ENCODE peak calls at places on chromosomes 7 and 10, in seven cellular contexts. One of them, this sample, is unnamed.

GRCh38 chr7:131011437-131011752 is 277.4 kb upstream of the KLF14 start:
- DNase-seq in Jurkat, Clone E6-1: no peak
- DNase-seq in stimulated activated CD4-positive, alpha-beta T cell treated with anti-CD3 and anti-CD28 coated beads, Interleukin-1b, Interleukin-23, amount 100 ng/mL, for 1 hour: no peak
- DNase-seq in fibroblast of lung: no peak
- DNase-seq in SK-N-DZ: no peak
- DNase-seq in head of caudate nucleus: peak; percentile 73
- DNase-seq in amygdala: peak; percentile 80
- DNase-seq in this sample: peak; percentile 69

GRCh38 chr7:69906309-69906995 is 308.2 kb downstream of the AUTS2 start:
- DNase-seq in SK-N-DZ: peak; percentile 34
- DNase-seq in fibroblast of lung: no peak
- DNase-seq in head of caudate nucleus: no peak
- DNase-seq in amygdala: peak; percentile 13
- DNase-seq in Jurkat, Clone E6-1: peak; percentile 38
- DNase-seq in stimulated activated CD4-positive, alpha-beta T cell treated with anti-CD3 and anti-CD28 coated beads, Interleukin-1b, Interleukin-23, amount 100 ng/mL, for 1 hour: no peak
- DNase-seq in this sample: peak; percentile 28

GRCh38 chr7:70674268-70675025 is 457.5 kb upstream of the GALNT17 start:
- DNase-seq in Jurkat, Clone E6-1: no peak
- DNase-seq in amygdala: no peak
- DNase-seq in head of caudate nucleus: peak; percentile 43
- DNase-seq in SK-N-DZ: peak; percentile 64
- DNase-seq in stimulated activated CD4-positive, alpha-beta T cell treated with anti-CD3 and anti-CD28 coated beads, Interleukin-1b, Interleukin-23, amount 100 ng/mL, for 1 hour: no peak
- DNase-seq in fibroblast of lung: no peak
- DNase-seq in this sample: peak; percentile 78

GRCh38 chr7:79317728-79318127 is 135.7 kb downstream of the MAGI2 start:
- DNase-seq in head of caudate nucleus: no peak
- DNase-seq in fibroblast of lung: peak; percentile 90
- DNase-seq in amygdala: no peak
- DNase-seq in Jurkat, Clone E6-1: no peak
- DNase-seq in stimulated activated CD4-positive, alpha-beta T cell treated with anti-CD3 and anti-CD28 coated beads, Interleukin-1b, Interleukin-23, amount 100 ng/mL, for 1 hour: no peak
- DNase-seq in SK-N-DZ: no peak
- DNase-seq in this sample: no peak

GRCh38 chr10:52951819-52952218 is 179.2 kb upstream of the MBL2 start:
- DNase-seq in amygdala: peak; percentile 8
- DNase-seq in fibroblast of lung: peak; percentile 67
- DNase-seq in head of caudate nucleus: no peak
- DNase-seq in Jurkat, Clone E6-1: peak; percentile 20
- DNase-seq in stimulated activated CD4-positive, alpha-beta T cell treated with anti-CD3 and anti-CD28 coated beads, Interleukin-1b, Interleukin-23, amount 100 ng/mL, for 1 hour: no peak
- DNase-seq in SK-N-DZ: peak; percentile 17
- DNase-seq in this sample: no peak

GRCh38 chr10:18238875-18239485 is 98.8 kb downstream of the CACNB2 start:
- DNase-seq in fibroblast of lung: peak; percentile 80
- DNase-seq in stimulated activated CD4-positive, alpha-beta T cell treated with anti-CD3 and anti-CD28 coated beads, Interleukin-1b, Interleukin-23, amount 100 ng/mL, for 1 hour: no peak
- DNase-seq in amygdala: peak; percentile 13
- DNase-seq in head of caudate nucleus: no peak
- DNase-seq in Jurkat, Clone E6-1: peak; percentile 39
- DNase-seq in SK-N-DZ: peak; percentile 5
- DNase-seq in this sample: peak; percentile 57

GRCh38 chr10:107553470-107553869 is 389.0 kb upstream of the SORCS1 start:
- DNase-seq in stimulated activated CD4-positive, alpha-beta T cell treated with anti-CD3 and anti-CD28 coated beads, Interleukin-1b, Interleukin-23, amount 100 ng/mL, for 1 hour: no peak
- DNase-seq in SK-N-DZ: no peak
- DNase-seq in fibroblast of lung: peak; percentile 1
- DNase-seq in Jurkat, Clone E6-1: no peak
- DNase-seq in head of caudate nucleus: no peak
- DNase-seq in amygdala: no peak
- DNase-seq in this sample: no peak

GRCh38 chr7:149793261-149793660 is 19.9 kb upstream of the ZNF467 start:
- DNase-seq in amygdala: no peak
- DNase-seq in fibroblast of lung: no peak
- DNase-seq in SK-N-DZ: no peak
- DNase-seq in head of caudate nucleus: no peak
- DNase-seq in stimulated activated CD4-positive, alpha-beta T cell treated with anti-CD3 and anti-CD28 coated beads, Interleukin-1b, Interleukin-23, amount 100 ng/mL, for 1 hour: no peak
- DNase-seq in Jurkat, Clone E6-1: no peak
- DNase-seq in this sample: no peak

GRCh38 chr10:114022751-114023150 is 20.9 kb upstream of the ADRB1 start:
- DNase-seq in SK-N-DZ: no peak
- DNase-seq in fibroblast of lung: no peak
- DNase-seq in stimulated activated CD4-positive, alpha-beta T cell treated with anti-CD3 and anti-CD28 coated beads, Interleukin-1b, Interleukin-23, amount 100 ng/mL, for 1 hour: no peak
- DNase-seq in Jurkat, Clone E6-1: no peak
- DNase-seq in amygdala: peak; percentile 51
- DNase-seq in head of caudate nucleus: no peak
- DNase-seq in this sample: no peak

This sample was measured in putamen.